ENCODE peak calls at places on chromosomes 13 and 19, in seven cellular contexts. W, A, Z, H, C, B and L are unnamed samples.

GRCh38 chr19:12939292-12939606 is 840 bp downstream of the CALR start:
- DNase-seq in B (no peak), Z (no peak), C (no peak), A (peak), W (peak), H (peak), L (peak)

GRCh38 chr19:3538258-3538929 is 580 bp upstream of the TEKTIP1 start:
- DNase-seq in Z (no peak), H (no peak), W (no peak), B (no peak), A (no peak), C (no peak), L (no peak)

GRCh38 chr13:24443366-24443765 is 69.2 kb downstream of the PARP4 start:
- DNase-seq in C (no peak), W (no peak), B (no peak), Z (no peak), H (no peak), A (no peak), L (no peak)

GRCh38 chr19:2239771-2240770 is 3.4 kb downstream of the SF3A2 start:
- DNase-seq in C (no peak), W (no peak), Z (no peak), A (peak), B (peak), H (peak), L (no peak)

GRCh38 chr19:5339950-5340636 is 519 bp downstream of the PTPRS start:
- DNase-seq in A (peak), Z (no peak), W (no peak), C (no peak), H (no peak), B (peak), L (no peak)

GRCh38 chr13:40376296-40376849 is 290.1 kb downstream of the FOXO1 start:
- DNase-seq in C (no peak), W (no peak), H (no peak), Z (no peak), B (no peak), A (no peak), L (no peak)

GRCh38 chr19:12052057-12052570 is 647 bp downstream of the ZNF878 start:
- DNase-seq in W (no peak), B (no peak), Z (no peak), C (no peak), A (peak), H (no peak), L (peak)

GRCh38 chr13:110541526-110541920 is 20.0 kb downstream of the RAB20 start:
- DNase-seq in W (no peak), H (no peak), B (no peak), Z (no peak), C (no peak), A (no peak), L (no peak)

GRCh38 chr19:31516756-31517155 is 167.5 kb upstream of the TSHZ3 start:
- DNase-seq in W (no peak), C (no peak), A (no peak), H (no peak), Z (no peak), B (no peak), L (no peak)

GRCh38 chr13:95032114-95032513 is 269.1 kb downstream of the ABCC4 start:
- DNase-seq in C (no peak), A (no peak), Z (no peak), B (no peak), W (no peak), H (no peak), L (no peak)

GRCh38 chr19:31423896-31424295 is 74.7 kb upstream of the TSHZ3 start:
- DNase-seq in C (no peak), A (no peak), W (no peak), B (no peak), Z (no peak), H (no peak), L (no peak)

GRCh38 chr19:50959731-50960500 is 7.1 kb upstream of the KLK5 start:
- DNase-seq in W (no peak), A (peak), Z (no peak), H (no peak), C (no peak), B (no peak), L (no peak)

GRCh38 chr13:57627663-57628062 is 3.9 kb upstream of the PCDH17 start:
- DNase-seq in C (no peak), B (no peak), A (peak), Z (peak), W (peak), H (no peak), L (peak)